ENCODE peak calls at places on chromosomes 12 and 14, in six cellular contexts. V is neural progenitor cell, P is GM23248, T is PC-3, E is GM23338, C is PC-9. S is an unnamed sample. For H3K4me1 and H3F3A, the result is how much of the 10 kb centered on the place peaks cover.

GRCh38 chr12:103272949-103273348 is 222.8 kb downstream of the C12orf42 start:
- DNase-seq in V (no peak), P (no peak), T (peak), E (no peak), C (no peak), S (no peak)

GRCh38 chr12:70948236-70948975 is 27.9 kb upstream of the PTPRR start:
- DNase-seq in V (no peak), P (no peak), T (no peak), E (peak), C (no peak), S (no peak)

GRCh38 chr14:50726372-50727107 is 58.4 kb upstream of the SAV1 start:
- DNase-seq in V (no peak), P (peak), T (peak), E (no peak), C (no peak), S (no peak)

GRCh38 chr14:45198551-45198950 is 54.5 kb downstream of the MIS18BP1 start:
- DNase-seq in V (no peak), P (peak), T (peak), E (no peak), C (no peak), S (no peak)

GRCh38 chr14:61662437-61663311 is 32.6 kb upstream of the HIF1A start:
- DNase-seq in V (peak), P (peak), T (peak), E (peak), C (peak), S (peak)

GRCh38 chr12:42609605-42610004 is 20.1 kb upstream of the PRICKLE1 start:
- DNase-seq in V (no peak), P (peak), T (peak), E (no peak), C (no peak), S (no peak)

GRCh38 chr12:70664463-70664862 is 27.2 kb upstream of the PTPRB start:
- DNase-seq in V (peak), P (no peak), T (no peak), E (peak), C (no peak), S (no peak)

GRCh38 chr12:65603428-65604351 is 220.6 kb upstream of the HMGA2 start:
- DNase-seq in V (peak), P (peak), T (peak), E (peak), C (peak), S (no peak)

GRCh38 chr12:100793182-100793581 is 1.4 kb upstream of the ANO4 start:
- DNase-seq in V (no peak), P (peak), T (peak), E (no peak), C (no peak), S (no peak)

GRCh38 chr12:51901121-51901812 is 6.0 kb upstream of the ACVRL1 start:
- DNase-seq in V (no peak), P (no peak), T (no peak), E (no peak), C (no peak), S (no peak)

GRCh38 chr14:81837304-81837703 is 303.7 kb upstream of the SEL1L start:
- DNase-seq in V (no peak), P (no peak), T (no peak), E (no peak), C (no peak), S (no peak)

GRCh38 chr12:104057771-104058197 is 6.5 kb upstream of the HCFC2 start:
- DNase-seq in V (peak), P (peak), T (peak), E (peak), C (peak), S (peak)

GRCh38 chr12:49903700-49904423 is at the start of gene FAIM2:
- DNase-seq in V (peak), P (peak), T (no peak), E (peak), C (no peak), S (no peak)

GRCh38 chr12:32305163-32305562 is 94.2 kb upstream of the FGD4 start:
- DNase-seq in V (no peak), P (peak), T (no peak), E (no peak), C (peak), S (peak)

GRCh38 chr12:31306871-31307270 is 19.1 kb downstream of the SINHCAF start:
- DNase-seq in V (no peak), P (no peak), T (no peak), E (no peak), C (no peak), S (no peak)

GRCh38 chr14:50619569-50620141 is 48.5 kb downstream of the SAV1 start:
- DNase-seq in V (peak), P (peak), T (peak), E (peak), C (no peak), S (peak)

GRCh38 chr14:40838601-40839000 is 768.1 kb upstream of the LRFN5 start:
- DNase-seq in V (no peak), P (no peak), T (no peak), E (no peak), C (no peak), S (no peak)

GRCh38 chr14:95707327-95707726 is 6.6 kb downstream of the TCL1A start:
- DNase-seq in V (no peak), P (no peak), T (no peak), E (no peak), C (no peak), S (no peak)

GRCh38 chr12:49529409-49529808 is 9.4 kb upstream of the KCNH3 start:
- DNase-seq in V (no peak), P (no peak), T (no peak), E (no peak), C (no peak), S (no peak)

GRCh38 chr14:59262717-59263469 is 74.4 kb downstream of the DAAM1 start:
- DNase-seq in V (no peak), P (no peak), T (peak), E (peak), C (no peak), S (no peak)

GRCh38 chr14:22071001-22071400 is 397.4 kb upstream of the OR4E1 start:
- DNase-seq in V (no peak), P (no peak), T (no peak), E (no peak), C (no peak), S (peak)

GRCh38 chr12:110704750-110705149 is 15.8 kb upstream of the HVCN1 start:
- DNase-seq in V (peak), P (no peak), T (peak), E (peak), C (no peak), S (peak)

GRCh38 chr12:105928436-105928835 is 210.3 kb downstream of the NUAK1 start:
- DNase-seq in V (no peak), P (no peak), T (peak), E (no peak), C (no peak), S (no peak)

GRCh38 chr12:25972783-25973182 is 14.3 kb downstream of the RASSF8 start:
- DNase-seq in V (no peak), P (peak), T (peak), E (no peak), C (no peak), S (no peak)

GRCh38 chr12:68587448-68587873 is 23.2 kb upstream of the RAP1B start:
- DNase-seq in V (no peak), P (no peak), T (no peak), E (no peak), C (no peak), S (no peak)

GRCh38 chr14:77154421-77154820 is 12.8 kb upstream of the ZDHHC22 start:
- DNase-seq in V (no peak), P (no peak), T (no peak), E (no peak), C (no peak), S (no peak)

GRCh38 chr12:54723653-54724256 is 75.6 kb upstream of the DCD start:
- DNase-seq in V (peak), P (peak), T (peak), E (peak), C (no peak), S (peak)

GRCh38 chr14:99425272-99425681 is 55.4 kb downstream of the SETD3 start:
- DNase-seq in V (no peak), P (no peak), T (no peak), E (no peak), C (no peak), S (no peak)

GRCh38 chr12:1360812-1361211 is 233.6 kb downstream of the FBXL14 start:
- DNase-seq in V (no peak), P (peak), T (no peak), E (no peak), C (no peak), S (no peak)

GRCh38 chr14:69266572-69267345 is 6.8 kb downstream of the GALNT16 start:
- DNase-seq in V (no peak), P (no peak), T (no peak), E (no peak), C (no peak), S (no peak)

GRCh38 chr12:82184844-82185243 is 173.3 kb downstream of the CCDC59 start:
- DNase-seq in V (no peak), P (no peak), T (no peak), E (no peak), C (no peak), S (no peak)

GRCh38 chr12:83224012-83224411 is 537.3 kb downstream of the TMTC2 start:
- DNase-seq in V (no peak), P (no peak), T (no peak), E (peak), C (no peak), S (no peak)

GRCh38 chr14:59582161-59582560 is 5.5 kb upstream of the CCDC175 start:
- DNase-seq in V (no peak), P (no peak), T (no peak), E (no peak), C (no peak), S (no peak)

GRCh38 chr12:75548879-75549278 is 37.5 kb upstream of the KRR1 start:
- DNase-seq in V (no peak), P (no peak), T (no peak), E (peak), C (no peak), S (no peak)

GRCh38 chr12:98397323-98398105 is 117.9 kb upstream of the TMPO start:
- DNase-seq in V (peak), P (peak), T (peak), E (peak), C (peak), S (peak)

GRCh38 chr14:86003998-86004397 is 474.1 kb downstream of the FLRT2 start:
- DNase-seq in V (no peak), P (peak), T (peak), E (no peak), C (no peak), S (no peak)

GRCh38 chr12:108234155-108234554 is 105.0 kb downstream of the CMKLR1 start:
- DNase-seq in V (no peak), P (peak), T (no peak), E (no peak), C (no peak), S (no peak)

GRCh38 chr12:82524636-82525035 is 162.1 kb upstream of the TMTC2 start:
- DNase-seq in V (no peak), P (no peak), T (no peak), E (no peak), C (no peak), S (no peak)

DNA sequence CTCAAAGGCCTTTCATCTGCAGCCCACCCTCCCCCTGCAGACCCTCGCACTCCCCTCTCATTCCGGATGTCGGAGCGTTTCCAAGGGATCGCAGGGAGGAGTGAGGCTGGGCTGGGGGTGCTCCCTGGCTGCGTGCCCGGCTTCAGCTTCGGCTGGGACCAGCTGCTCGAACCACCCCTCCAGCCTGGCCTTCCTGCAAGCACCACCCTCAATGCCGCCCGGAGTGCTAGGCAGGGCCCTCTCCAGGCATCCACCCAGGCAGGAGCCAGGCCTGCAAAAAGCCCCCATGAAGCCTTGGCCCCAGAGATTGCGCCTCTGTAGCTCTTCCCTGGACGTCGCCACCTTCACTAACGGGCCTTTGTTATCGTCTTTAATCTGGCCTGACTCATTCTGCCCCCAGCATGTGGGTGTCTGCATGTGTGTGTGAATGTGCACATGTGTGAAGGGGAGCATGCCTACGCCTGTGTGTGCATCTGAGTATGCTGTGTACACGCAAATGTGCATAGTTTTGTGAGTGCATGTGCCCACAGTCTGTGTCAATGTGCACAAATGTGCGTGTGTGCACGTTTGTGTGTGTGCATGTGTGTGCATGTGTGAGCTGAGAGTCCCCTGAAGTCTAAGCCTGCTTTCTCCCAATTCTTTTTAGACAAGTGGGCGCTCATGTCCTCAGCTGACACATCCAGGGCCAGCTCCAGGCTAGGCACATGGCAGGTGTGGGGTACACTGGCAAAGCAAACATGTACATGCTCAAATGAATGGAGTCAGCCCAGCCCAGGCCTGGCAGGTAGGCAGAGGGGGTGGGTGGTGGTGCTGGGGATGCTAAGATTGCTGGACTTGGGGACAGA is 195.4 kb upstream of the C14orf180 start:
- DNase-seq in V (peak), P (no peak), T (no peak), E (no peak), C (no peak), S (no peak)
- H3K4me1 ChIP-seq in V (under half), P (under half), T (under half), E (under half), C (under half), S (under half)

GRCh38 chr12:92469837-92470236 is 233.0 kb upstream of the PLEKHG7 start:
- DNase-seq in V (no peak), P (peak), T (peak), E (no peak), C (no peak), S (no peak)

GRCh38 chr12:92468358-92469020 is 234.3 kb upstream of the PLEKHG7 start:
- DNase-seq in V (no peak), P (no peak), T (no peak), E (no peak), C (no peak), S (no peak)

GRCh38 chr12:92471551-92471950 is 231.2 kb upstream of the PLEKHG7 start:
- DNase-seq in V (no peak), P (no peak), T (no peak), E (no peak), C (no peak), S (peak)

GRCh38 chr12:92472198-92472597 is 230.6 kb upstream of the PLEKHG7 start:
- DNase-seq in V (no peak), P (peak), T (no peak), E (no peak), C (no peak), S (no peak)

GRCh38 chr12:92470608-92471021 is 232.2 kb upstream of the PLEKHG7 start:
- DNase-seq in V (no peak), P (no peak), T (peak), E (no peak), C (no peak), S (peak)
- H3F3A ChIP-seq in V (under half), P (under half), T (under half), E (under half), C (under half), S (under half)

GRCh38 chr12:128019996-128020544 is 246.9 kb upstream of the TMEM132C start:
- DNase-seq in V (no peak), P (no peak), T (no peak), E (no peak), C (no peak), S (no peak)

GRCh38 chr12:128012110-128012509 is 254.9 kb upstream of the TMEM132C start:
- DNase-seq in V (no peak), P (no peak), T (no peak), E (no peak), C (no peak), S (no peak)

GRCh38 chr12:128015276-128015675 is 251.7 kb upstream of the TMEM132C start:
- DNase-seq in V (no peak), P (no peak), T (no peak), E (no peak), C (no peak), S (no peak)
- TF ChIP-seq EZH2 in V (no peak), P (no peak), T (no peak), E (no peak), C (no peak), S (no peak)

GRCh38 chr12:46370792-46371717 is 1.5 kb downstream of the SLC38A2 start:
- DNase-seq in V (peak), P (peak), T (peak), E (peak), C (peak), S (peak)
- H3K4me1 ChIP-seq in V (under half), P (under half), T (half or more), E (under half), C (half or more), S (under half)

GRCh38 chr14:101814869-101815268 is 53.4 kb downstream of the PPP2R5C start:
- DNase-seq in V (no peak), P (no peak), T (no peak), E (no peak), C (no peak), S (no peak)

GRCh38 chr14:101812071-101812470 is 50.6 kb downstream of the PPP2R5C start:
- DNase-seq in V (no peak), P (no peak), T (no peak), E (peak), C (no peak), S (no peak)

GRCh38 chr14:101813833-101814232 is 52.3 kb downstream of the PPP2R5C start:
- DNase-seq in V (no peak), P (peak), T (no peak), E (no peak), C (no peak), S (no peak)

GRCh38 chr14:101810897-101811620 is 49.5 kb downstream of the PPP2R5C start:
- DNase-seq in V (no peak), P (peak), T (peak), E (no peak), C (peak), S (no peak)

GRCh38 chr14:101813171-101813759 is 51.8 kb downstream of the PPP2R5C start:
- DNase-seq in V (no peak), P (peak), T (no peak), E (no peak), C (no peak), S (no peak)
- H3F3A ChIP-seq in V (under half), P (under half), T (under half), E (under half), C (under half), S (under half)

DNA sequence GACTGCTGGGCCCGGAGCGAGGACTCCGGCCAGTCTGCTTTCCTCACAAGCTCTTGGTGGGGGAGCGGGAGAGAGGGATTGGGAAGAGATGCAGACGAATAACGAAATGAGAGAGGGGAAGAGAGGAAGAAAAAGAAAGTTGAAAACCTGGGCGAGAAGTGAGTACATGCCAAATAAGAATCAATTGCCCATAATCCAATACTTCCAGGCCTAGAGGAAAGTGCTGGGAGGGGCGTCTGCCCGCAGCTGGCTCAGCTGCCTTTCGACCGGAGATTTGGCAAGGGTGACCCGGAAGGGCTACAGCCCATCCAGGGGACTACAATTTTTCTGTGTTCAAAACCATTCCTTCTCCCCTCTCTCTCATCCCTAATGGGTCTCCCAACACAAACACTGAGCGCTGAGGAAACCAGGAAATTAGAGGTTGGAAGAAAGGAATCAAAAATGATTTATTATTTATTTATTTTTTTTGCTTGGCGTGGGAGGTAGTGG is 4.9 kb downstream of the NKX2-1 start:
- DNase-seq in V (no peak), P (no peak), T (no peak), E (peak), C (no peak), S (no peak)
- TF ChIP-seq EZH2 in V (no peak), P (no peak), T (no peak), E (peak), C (no peak), S (no peak)

GRCh38 chr12:29858270-29858786 is 74.6 kb upstream of the TMTC1 start:
- DNase-seq in V (no peak), P (no peak), T (no peak), E (no peak), C (no peak), S (no peak)
- H3K4me1 ChIP-seq in V (under half), P (under half), T (under half), E (under half), C (under half), S (under half)